ENCODE peak calls at places on chromosome 20, in six cellular contexts. One of them, this sample, is unnamed.

GRCh38 chr20:25148181-25148981 is 47.1 kb upstream of the ENTPD6 start:
- DNase-seq in GM12878: no peak
- DNase-seq in HCT116: no peak
- DNase-seq in K562: no peak
- DNase-seq in SK-N-SH: peak
- DNase-seq in HepG2: no peak
- DNase-seq in this sample: no peak

GRCh38 chr20:38839563-38839962 is 34.1 kb downstream of the PPP1R16B start:
- DNase-seq in GM12878: no peak
- DNase-seq in HCT116: no peak
- DNase-seq in K562: no peak
- DNase-seq in SK-N-SH: no peak
- DNase-seq in HepG2: no peak
- DNase-seq in this sample: no peak

GRCh38 chr20:18056174-18057105 is 1.3 kb downstream of the OVOL2 start:
- DNase-seq in GM12878: no peak
- DNase-seq in HCT116: no peak
- DNase-seq in K562: no peak
- DNase-seq in SK-N-SH: peak
- DNase-seq in HepG2: no peak
- DNase-seq in this sample: peak

GRCh38 chr20:51931321-51931720 is 129.0 kb upstream of the SALL4 start:
- DNase-seq in GM12878: no peak
- DNase-seq in HCT116: no peak
- DNase-seq in K562: no peak
- DNase-seq in SK-N-SH: no peak
- DNase-seq in HepG2: peak
- DNase-seq in this sample: no peak

GRCh38 chr20:5002077-5002413 is 735 bp upstream of the SLC23A2 start:
- DNase-seq in GM12878: no peak
- DNase-seq in HCT116: no peak
- DNase-seq in K562: no peak
- DNase-seq in SK-N-SH: peak
- DNase-seq in HepG2: no peak
- DNase-seq in this sample: no peak

GRCh38 chr20:2816583-2817340 is 598 bp downstream of the TMEM239 start:
- DNase-seq in GM12878: no peak
- DNase-seq in HCT116: no peak
- DNase-seq in K562: peak
- DNase-seq in SK-N-SH: peak
- DNase-seq in HepG2: no peak
- DNase-seq in this sample: no peak

GRCh38 chr20:32227744-32228688 is 20.3 kb downstream of the POFUT1 start:
- DNase-seq in GM12878: no peak
- DNase-seq in HCT116: no peak
- DNase-seq in K562: no peak
- DNase-seq in SK-N-SH: no peak
- DNase-seq in HepG2: no peak
- DNase-seq in this sample: no peak

GRCh38 chr20:44384423-44385027 is 29.0 kb downstream of the HNF4A start:
- DNase-seq in GM12878: peak
- DNase-seq in HCT116: peak
- DNase-seq in K562: peak
- DNase-seq in SK-N-SH: peak
- DNase-seq in HepG2: peak
- DNase-seq in this sample: peak

GRCh38 chr20:48166082-48166835 is 381.0 kb upstream of the SULF2 start:
- DNase-seq in GM12878: no peak
- DNase-seq in HCT116: no peak
- DNase-seq in K562: no peak
- DNase-seq in SK-N-SH: no peak
- DNase-seq in HepG2: no peak
- DNase-seq in this sample: peak

GRCh38 chr20:32972181-32973076 is 31.8 kb downstream of the SUN5 start:
- DNase-seq in GM12878: peak
- DNase-seq in HCT116: no peak
- DNase-seq in K562: peak
- DNase-seq in SK-N-SH: no peak
- DNase-seq in HepG2: no peak
- DNase-seq in this sample: no peak

GRCh38 chr20:3000852-3001523 is 42.4 kb upstream of the GNRH2 start:
- DNase-seq in GM12878: no peak
- DNase-seq in HCT116: peak
- DNase-seq in K562: peak
- DNase-seq in SK-N-SH: peak
- DNase-seq in HepG2: no peak
- DNase-seq in this sample: peak

GRCh38 chr20:8156603-8157079 is 24.6 kb downstream of the PLCB1 start:
- DNase-seq in GM12878: peak
- DNase-seq in HCT116: peak
- DNase-seq in K562: no peak
- DNase-seq in SK-N-SH: no peak
- DNase-seq in HepG2: peak
- DNase-seq in this sample: no peak

GRCh38 chr20:19990911-19991707 is 26.1 kb upstream of the NAA20 start:
- DNase-seq in GM12878: no peak
- DNase-seq in HCT116: no peak
- DNase-seq in K562: no peak
- DNase-seq in SK-N-SH: no peak
- DNase-seq in HepG2: no peak
- DNase-seq in this sample: no peak

GRCh38 chr20:23234311-23235078 is 116.1 kb upstream of the NXT1 start:
- DNase-seq in GM12878: no peak
- DNase-seq in HCT116: no peak
- DNase-seq in K562: no peak
- DNase-seq in SK-N-SH: no peak
- DNase-seq in HepG2: no peak
- DNase-seq in this sample: no peak

GRCh38 chr20:12012241-12013222 is 94.8 kb downstream of the BTBD3 start:
- DNase-seq in GM12878: peak
- DNase-seq in HCT116: peak
- DNase-seq in K562: peak
- DNase-seq in SK-N-SH: peak
- DNase-seq in HepG2: peak
- DNase-seq in this sample: peak

GRCh38 chr20:59783020-59784010 is 150.1 kb downstream of the SYCP2 start:
- DNase-seq in GM12878: no peak
- DNase-seq in HCT116: peak
- DNase-seq in K562: peak
- DNase-seq in SK-N-SH: peak
- DNase-seq in HepG2: peak
- DNase-seq in this sample: peak

GRCh38 chr20:4519530-4519929 is 202.2 kb upstream of the PRND start:
- DNase-seq in GM12878: no peak
- DNase-seq in HCT116: no peak
- DNase-seq in K562: peak
- DNase-seq in SK-N-SH: peak
- DNase-seq in HepG2: no peak
- DNase-seq in this sample: no peak

GRCh38 chr20:24465730-24466129 is 3.7 kb upstream of the SYNDIG1 start:
- DNase-seq in GM12878: no peak
- DNase-seq in HCT116: no peak
- DNase-seq in K562: no peak
- DNase-seq in SK-N-SH: no peak
- DNase-seq in HepG2: no peak
- DNase-seq in this sample: no peak

GRCh38 chr20:5448449-5449118 is 131.8 kb upstream of the PROKR2 start:
- DNase-seq in GM12878: no peak
- DNase-seq in HCT116: peak
- DNase-seq in K562: peak
- DNase-seq in SK-N-SH: peak
- DNase-seq in HepG2: peak
- DNase-seq in this sample: peak

GRCh38 chr20:61909821-61910220 is 155.9 kb downstream of the TAF4 start:
- DNase-seq in GM12878: no peak
- DNase-seq in HCT116: no peak
- DNase-seq in K562: no peak
- DNase-seq in SK-N-SH: no peak
- DNase-seq in HepG2: no peak
- DNase-seq in this sample: no peak

GRCh38 chr20:21618697-21619421 is 86.6 kb upstream of the PAX1 start:
- DNase-seq in GM12878: peak
- DNase-seq in HCT116: no peak
- DNase-seq in K562: no peak
- DNase-seq in SK-N-SH: no peak
- DNase-seq in HepG2: no peak
- DNase-seq in this sample: no peak

GRCh38 chr20:44780226-44780625 is 30.1 kb downstream of the RIMS4 start:
- DNase-seq in GM12878: no peak
- DNase-seq in HCT116: no peak
- DNase-seq in K562: peak
- DNase-seq in SK-N-SH: no peak
- DNase-seq in HepG2: peak
- DNase-seq in this sample: peak

GRCh38 chr20:39253051-39253682 is 291.0 kb downstream of the DHX35 start:
- DNase-seq in GM12878: no peak
- DNase-seq in HCT116: no peak
- DNase-seq in K562: no peak
- DNase-seq in SK-N-SH: no peak
- DNase-seq in HepG2: no peak
- DNase-seq in this sample: no peak

GRCh38 chr20:2475850-2476741 is 5.5 kb upstream of the SNRPB start:
- DNase-seq in GM12878: no peak
- DNase-seq in HCT116: no peak
- DNase-seq in K562: no peak
- DNase-seq in SK-N-SH: no peak
- DNase-seq in HepG2: peak
- DNase-seq in this sample: peak

GRCh38 chr20:21702553-21703467 is 2.7 kb upstream of the PAX1 start:
- DNase-seq in GM12878: no peak
- DNase-seq in HCT116: no peak
- DNase-seq in K562: peak
- DNase-seq in SK-N-SH: peak
- DNase-seq in HepG2: peak
- DNase-seq in this sample: no peak

GRCh38 chr20:37276494-37277252 is 12.8 kb upstream of the MANBAL start:
- DNase-seq in GM12878: no peak
- DNase-seq in HCT116: no peak
- DNase-seq in K562: no peak
- DNase-seq in SK-N-SH: peak
- DNase-seq in HepG2: peak
- DNase-seq in this sample: no peak

GRCh38 chr20:21708738-21709534 is 3.5 kb downstream of the PAX1 start:
- DNase-seq in GM12878: no peak
- DNase-seq in HCT116: no peak
- DNase-seq in K562: no peak
- DNase-seq in SK-N-SH: no peak
- DNase-seq in HepG2: no peak
- DNase-seq in this sample: no peak

GRCh38 chr20:24273251-24273650 is 196.2 kb upstream of the SYNDIG1 start:
- DNase-seq in GM12878: no peak
- DNase-seq in HCT116: no peak
- DNase-seq in K562: no peak
- DNase-seq in SK-N-SH: no peak
- DNase-seq in HepG2: no peak
- DNase-seq in this sample: no peak

GRCh38 chr20:38242848-38243449 is 17.6 kb downstream of the KIAA1755 start:
- DNase-seq in GM12878: no peak
- DNase-seq in HCT116: peak
- DNase-seq in K562: peak
- DNase-seq in SK-N-SH: peak
- DNase-seq in HepG2: peak
- DNase-seq in this sample: no peak

GRCh38 chr20:35742741-35743523 is 872 bp upstream of the RBM39 start:
- DNase-seq in GM12878: peak
- DNase-seq in HCT116: no peak
- DNase-seq in K562: peak
- DNase-seq in SK-N-SH: peak
- DNase-seq in HepG2: peak
- DNase-seq in this sample: no peak
- TF ChIP-seq JUND in GM12878: no peak
- TF ChIP-seq JUND in HCT116: no peak
- TF ChIP-seq JUND in K562: no peak
- TF ChIP-seq JUND in SK-N-SH: no peak
- TF ChIP-seq JUND in HepG2: no peak
- TF ChIP-seq JUND in this sample: no peak

DNA sequence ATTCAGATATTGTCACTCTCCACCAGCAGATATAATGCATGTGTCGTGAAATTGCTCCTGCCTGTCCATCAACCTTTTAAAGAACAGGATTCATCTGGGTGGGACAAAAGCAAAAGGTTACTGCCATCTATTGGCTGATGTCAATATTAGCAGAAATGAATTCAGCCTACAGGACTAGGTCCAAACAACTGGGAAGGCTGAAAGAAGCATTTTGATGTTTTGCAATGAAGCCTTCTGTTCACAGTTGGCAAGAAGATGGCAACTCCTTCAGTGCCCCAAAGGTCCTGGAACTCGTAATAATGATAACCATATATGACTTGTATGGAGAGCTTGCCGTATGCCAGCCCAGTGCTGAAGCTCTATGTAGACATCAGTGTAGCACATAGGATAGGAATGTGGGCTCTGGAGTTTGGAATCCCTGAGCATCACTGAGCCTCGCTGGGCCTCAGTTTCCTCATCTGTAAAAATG is 7.5 kb downstream of the BCAS1 start:
- DNase-seq in GM12878: peak
- DNase-seq in HCT116: peak
- DNase-seq in K562: peak
- DNase-seq in SK-N-SH: peak
- DNase-seq in HepG2: peak
- DNase-seq in this sample: peak
- TF ChIP-seq JUND in GM12878: no peak
- TF ChIP-seq JUND in HCT116: no peak
- TF ChIP-seq JUND in K562: no peak
- TF ChIP-seq JUND in SK-N-SH: no peak
- TF ChIP-seq JUND in HepG2: no peak
- TF ChIP-seq JUND in this sample: no peak

GRCh38 chr20:9928281-9928737 is 89.4 kb upstream of the PAK5 start:
- DNase-seq in GM12878: no peak
- DNase-seq in HCT116: no peak
- DNase-seq in K562: no peak
- DNase-seq in SK-N-SH: no peak
- DNase-seq in HepG2: no peak
- DNase-seq in this sample: no peak
- TF ChIP-seq JUND in GM12878: no peak
- TF ChIP-seq JUND in HCT116: no peak
- TF ChIP-seq JUND in K562: no peak
- TF ChIP-seq JUND in SK-N-SH: no peak
- TF ChIP-seq JUND in HepG2: no peak
- TF ChIP-seq JUND in this sample: no peak

DNA sequence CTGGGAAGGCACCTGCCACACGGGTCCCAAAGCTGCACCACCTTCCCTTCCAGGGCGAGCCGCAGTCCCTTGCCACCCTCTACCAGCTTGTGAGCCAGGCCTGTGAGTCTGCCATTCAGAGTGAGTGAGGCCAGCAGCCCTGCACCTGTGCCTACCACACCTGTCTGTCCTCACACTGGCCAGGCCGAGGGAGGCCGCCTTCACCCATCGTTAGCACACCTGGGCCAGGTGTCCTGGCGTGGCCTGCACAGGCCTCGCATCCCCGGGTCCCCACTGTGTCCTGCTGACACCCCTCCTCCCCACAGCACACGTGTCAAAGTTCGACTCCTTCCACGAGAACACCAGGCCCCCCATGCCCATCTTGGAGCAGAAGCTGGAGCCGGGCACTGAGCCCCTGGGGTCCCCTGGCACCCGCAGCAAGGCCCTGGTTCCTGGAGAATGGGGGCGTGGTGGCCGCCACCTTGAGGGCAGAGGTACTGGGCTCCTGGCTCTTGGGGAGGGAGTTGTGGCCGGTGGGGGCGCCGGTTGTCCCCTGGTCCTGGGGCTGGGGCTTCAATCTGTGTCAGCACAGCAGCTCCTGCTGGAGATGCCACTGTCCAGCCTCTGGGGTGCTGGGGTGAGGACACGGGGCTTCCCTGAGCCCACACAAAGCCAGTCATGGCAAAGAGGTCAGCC is 33.0 kb downstream of the CHRNA4 start:
- DNase-seq in GM12878: no peak
- DNase-seq in HCT116: no peak
- DNase-seq in K562: no peak
- DNase-seq in SK-N-SH: no peak
- DNase-seq in HepG2: no peak
- DNase-seq in this sample: no peak
- TF ChIP-seq JUND in GM12878: no peak
- TF ChIP-seq JUND in HCT116: no peak
- TF ChIP-seq JUND in K562: no peak
- TF ChIP-seq JUND in SK-N-SH: no peak
- TF ChIP-seq JUND in HepG2: no peak
- TF ChIP-seq JUND in this sample: no peak

This sample was measured in T47D.